ENCODE peak calls at places on chromosomes 2 and 18, in ten cellular contexts. R, E, A, F, G, Z, O, C, D and W are unnamed samples.

GRCh38 chr18:31643003-31643402 is 41.4 kb downstream of the B4GALT6 start:
- DNase-seq in R (no peak), E (peak; percentile 51), A (no peak), F (no peak), G (no peak), Z (no peak), O (no peak), C (no peak), D (no peak), W (no peak)

GRCh38 chr18:7417742-7418141 is 149.4 kb upstream of the PTPRM start:
- DNase-seq in R (no peak), E (peak; percentile 61), A (no peak), F (no peak), G (no peak), Z (no peak), O (no peak), C (no peak), D (no peak), W (no peak)

GRCh38 chr2:128069769-128070168 is 21.2 kb upstream of the UGGT1 start:
- DNase-seq in R (no peak), E (no peak), A (no peak), F (no peak), G (no peak), Z (no peak), O (no peak), C (peak; percentile 26), D (no peak), W (no peak)

GRCh38 chr18:27780061-27780740 is 396.7 kb downstream of the CDH2 start:
- DNase-seq in R (no peak), E (peak; percentile 30), A (no peak), F (no peak), G (no peak), Z (no peak), O (no peak), C (no peak), D (no peak), W (no peak)

GRCh38 chr2:202410092-202410491 is 34.0 kb downstream of the BMPR2 start:
- DNase-seq in R (no peak), E (no peak), A (no peak), F (no peak), G (no peak), Z (no peak), O (no peak), C (no peak), D (no peak), W (no peak)

GRCh38 chr2:175605989-175606841 is 395.9 kb downstream of the LNPK start:
- DNase-seq in R (no peak), E (no peak), A (no peak), F (no peak), G (peak; percentile 41), Z (no peak), O (no peak), C (no peak), D (no peak), W (no peak)

GRCh38 chr18:8516391-8517250 is 92.6 kb upstream of the RAB12 start:
- DNase-seq in R (no peak), E (no peak), A (no peak), F (no peak), G (no peak), Z (no peak), O (no peak), C (no peak), D (no peak), W (no peak)

GRCh38 chr2:143960177-143960576 is 559.7 kb downstream of the ZEB2 start:
- DNase-seq in R (no peak), E (no peak), A (no peak), F (no peak), G (no peak), Z (no peak), O (no peak), C (no peak), D (no peak), W (no peak)

DNA sequence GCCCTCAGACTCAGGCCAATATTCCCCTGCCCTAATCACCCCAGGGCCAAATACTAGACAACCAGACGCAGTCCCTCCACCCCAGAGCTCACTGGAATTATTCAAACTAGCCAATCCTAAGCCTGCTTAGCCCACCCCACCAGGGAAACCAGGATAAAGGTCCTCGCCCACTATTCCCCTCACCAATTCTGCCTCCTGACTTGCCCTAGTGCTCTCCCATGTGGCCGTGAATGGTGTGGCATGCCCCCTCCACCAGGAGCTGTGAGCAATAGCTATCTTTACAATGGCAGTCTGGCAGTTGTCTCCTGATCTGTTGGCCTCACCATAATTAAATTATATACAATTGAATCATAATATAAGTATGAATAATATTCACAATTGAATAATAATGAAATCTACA is 42.3 kb downstream of the FAM124B start:
- DNase-seq in R (no peak), E (peak; percentile 22), A (no peak), F (peak; percentile 47), G (peak; percentile 75), Z (peak; percentile 28), O (peak; percentile 59), C (peak; percentile 20), D (no peak), W (peak; percentile 26)
- TF ChIP-seq CTCF in R (peak; percentile 40), E (peak; percentile 53), A (peak; percentile 48), F (peak; percentile 32), G (peak; percentile 60), Z (peak; percentile 31), O (peak; percentile 56), C (no peak), D (no peak), W (peak; percentile 39)

GRCh38 chr18:11514267-11514666 is 95.1 kb upstream of the SLC35G4 start:
- DNase-seq in R (no peak), E (no peak), A (no peak), F (no peak), G (no peak), Z (no peak), O (no peak), C (no peak), D (no peak), W (no peak)

GRCh38 chr18:11511434-11512095 is 97.8 kb upstream of the SLC35G4 start:
- DNase-seq in R (peak; percentile 33), E (no peak), A (no peak), F (no peak), G (no peak), Z (no peak), O (no peak), C (no peak), D (no peak), W (peak; percentile 54)

GRCh38 chr18:11506871-11507270 is 102.5 kb upstream of the SLC35G4 start:
- DNase-seq in R (no peak), E (peak; percentile 35), A (no peak), F (no peak), G (no peak), Z (no peak), O (no peak), C (no peak), D (no peak), W (no peak)

GRCh38 chr18:11516988-11517630 is 92.3 kb upstream of the SLC35G4 start:
- DNase-seq in R (no peak), E (no peak), A (no peak), F (no peak), G (no peak), Z (no peak), O (no peak), C (no peak), D (no peak), W (no peak)

DNA sequence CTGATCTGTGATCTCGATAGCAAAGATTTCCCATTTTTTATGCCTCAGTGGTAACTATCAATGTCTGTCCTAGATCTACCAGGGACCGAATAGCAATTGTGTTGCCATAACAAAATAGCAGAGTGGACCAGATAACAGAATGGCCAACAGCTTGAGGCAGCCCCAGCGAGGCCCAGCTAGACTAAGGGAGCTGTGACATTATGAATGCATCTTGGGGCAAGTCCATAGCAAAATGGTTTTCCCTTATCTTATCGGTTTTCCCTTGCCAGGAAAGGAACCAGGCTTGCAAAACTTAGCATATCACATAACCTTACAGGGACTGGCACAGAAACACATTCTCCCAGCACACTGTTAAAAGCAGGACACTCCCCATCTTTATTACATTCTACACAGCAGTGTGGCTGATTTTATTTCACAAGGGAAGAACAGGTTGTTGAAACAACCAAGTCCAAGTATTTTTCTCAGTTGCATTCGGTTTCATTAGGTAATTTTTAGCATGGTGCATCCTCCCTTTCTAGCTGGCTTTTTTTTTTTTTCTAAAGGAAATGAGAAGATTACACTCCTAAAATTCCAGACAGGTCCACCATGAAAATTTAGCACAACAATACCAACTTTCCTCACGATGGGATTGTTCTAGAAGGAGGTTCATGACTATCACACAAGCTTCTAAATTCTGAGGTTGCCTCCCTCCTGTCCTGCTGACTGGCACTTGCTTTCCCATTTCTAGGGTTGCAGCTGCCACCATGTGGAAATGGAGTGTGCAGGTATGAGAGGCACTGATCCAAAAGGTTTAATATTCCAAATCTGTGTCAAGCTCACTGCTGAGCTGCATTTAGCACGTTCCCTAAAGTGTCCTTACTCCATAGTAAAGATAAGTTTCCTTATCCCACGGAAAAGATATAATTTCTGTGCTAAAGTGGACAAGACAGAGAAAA is 97.0 kb upstream of the SLC35G4 start:
- DNase-seq in R (no peak), E (peak; percentile 68), A (no peak), F (peak; percentile 17), G (peak; percentile 29), Z (no peak), O (peak; percentile 9), C (peak; percentile 35), D (no peak), W (no peak)
- TF ChIP-seq CTCF in R (no peak), E (peak; percentile 67), A (no peak), F (no peak), G (peak; percentile 41), Z (no peak), O (peak; percentile 41), C (no peak), D (no peak), W (peak; percentile 23)

DNA sequence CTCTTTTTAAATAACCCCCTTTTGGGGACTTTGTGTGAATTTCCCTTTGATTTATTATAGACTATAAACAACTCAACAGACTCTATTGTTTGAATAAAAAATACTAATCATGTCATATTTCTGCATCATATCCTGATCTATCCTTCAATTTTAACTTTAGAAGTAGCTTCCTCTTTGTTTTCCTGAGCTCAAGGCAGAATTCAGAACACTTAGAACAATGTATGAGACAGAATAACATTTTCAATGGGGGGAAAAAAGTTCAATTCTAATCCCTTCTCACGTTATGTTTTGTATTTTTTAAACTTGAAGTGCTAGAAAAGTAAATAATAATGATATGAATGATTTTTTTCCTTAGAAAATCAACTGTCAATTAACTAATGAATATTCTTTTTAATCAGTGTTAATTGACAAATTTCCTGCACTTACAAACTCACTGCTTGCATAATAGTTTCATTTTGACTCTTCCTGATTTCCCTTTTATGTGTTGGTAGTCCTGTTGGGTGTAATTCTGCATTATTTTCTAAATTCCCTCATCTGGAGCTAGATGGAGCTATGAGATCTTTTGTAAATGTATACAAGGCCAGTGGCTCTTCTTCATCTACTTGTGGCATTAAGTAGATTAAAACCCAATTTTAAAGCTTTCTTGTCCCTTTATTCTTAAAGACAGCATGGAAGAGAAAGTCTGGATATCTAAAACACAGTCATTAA is 326.1 kb downstream of the PARD3B start:
- DNase-seq in R (peak; percentile 30), E (peak; percentile 76), A (no peak), F (no peak), G (peak; percentile 43), Z (no peak), O (peak; percentile 28), C (no peak), D (no peak), W (no peak)
- TF ChIP-seq CTCF in R (peak; percentile 29), E (peak; percentile 50), A (peak; percentile 64), F (no peak), G (peak; percentile 55), Z (peak; percentile 28), O (peak; percentile 59), C (peak; percentile 54), D (peak; percentile 39), W (no peak)

GRCh38 chr2:68912732-68913131 is 40.0 kb downstream of the GKN2 start:
- DNase-seq in R (no peak), E (no peak), A (no peak), F (no peak), G (no peak), Z (no peak), O (no peak), C (no peak), D (no peak), W (no peak)

GRCh38 chr2:68911246-68911645 is 40.0 kb upstream of the BMP10 start:
- DNase-seq in R (no peak), E (no peak), A (no peak), F (no peak), G (peak; percentile 28), Z (no peak), O (no peak), C (no peak), D (no peak), W (no peak)

GRCh38 chr2:68913359-68913758 is 39.3 kb downstream of the GKN2 start:
- DNase-seq in R (no peak), E (no peak), A (no peak), F (no peak), G (no peak), Z (no peak), O (no peak), C (no peak), D (no peak), W (no peak)

GRCh38 chr2:68909793-68910674 is 38.8 kb upstream of the BMP10 start:
- DNase-seq in R (peak; percentile 19), E (peak; percentile 86), A (peak; percentile 72), F (peak; percentile 78), G (peak; percentile 89), Z (peak; percentile 80), O (peak; percentile 84), C (peak; percentile 82), D (peak; percentile 65), W (peak; percentile 70)

DNA sequence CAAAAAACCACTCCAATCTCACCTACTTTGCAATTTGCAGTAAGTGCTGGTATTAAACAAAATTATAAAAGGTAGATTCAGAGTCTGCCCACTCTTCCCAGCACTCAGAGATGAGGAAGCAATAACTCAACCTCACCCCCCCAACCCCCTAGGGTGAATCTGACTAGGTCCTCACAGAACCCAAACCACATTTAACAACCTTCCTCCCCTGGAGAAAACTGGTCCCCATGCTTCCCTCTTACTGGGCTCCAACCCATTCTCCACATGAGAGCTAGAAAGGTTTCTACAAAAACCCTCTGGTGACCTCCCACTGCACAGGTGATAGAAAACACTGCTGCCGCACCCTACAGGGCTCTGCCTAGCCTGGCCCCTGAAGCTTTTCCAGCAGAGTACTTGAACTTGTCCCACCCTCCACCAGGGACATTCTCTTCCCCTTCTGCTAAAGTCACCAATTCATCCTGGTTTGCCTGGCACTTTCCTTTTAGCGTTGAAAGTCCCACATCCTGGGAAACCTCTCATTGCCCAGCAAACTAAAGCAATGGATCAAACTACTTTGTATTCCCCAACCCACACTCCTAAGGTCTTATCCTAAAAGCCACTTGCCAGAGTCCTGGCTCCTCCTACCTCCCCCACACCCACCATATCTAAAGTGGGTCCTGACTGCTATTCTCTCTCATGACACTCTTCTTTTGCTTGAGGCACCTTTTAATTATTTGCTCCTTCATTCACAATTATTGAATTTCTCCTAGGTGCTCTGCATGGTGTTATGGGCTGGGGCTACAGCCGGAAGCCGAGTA is 40.7 kb upstream of the BMP10 start:
- DNase-seq in R (no peak), E (no peak), A (no peak), F (no peak), G (no peak), Z (no peak), O (no peak), C (no peak), D (no peak), W (no peak)
- TF ChIP-seq CTCF in R (no peak), E (no peak), A (no peak), F (no peak), G (no peak), Z (no peak), O (no peak), C (no peak), D (no peak), W (no peak)